ENCODE peak calls at places on chromosomes 2 and 18, in eight cellular contexts. One of them, this sample, is unnamed.
A peak's percentile ranks its signal among the peaks of the same experiment; 100 is the strongest.

GRCh38 chr2:68737717-68738116 is 3.1 kb downstream of the ARHGAP25 start:
- DNase-seq in SJSA1: no peak
- DNase-seq in stomach: no peak
- DNase-seq in cardiac muscle cell: no peak
- DNase-seq in sigmoid colon: no peak
- DNase-seq in HepG2: no peak
- DNase-seq in A549: no peak
- DNase-seq in CD4-positive, CD25-positive, alpha-beta regulatory T cell: no peak
- DNase-seq in this sample: no peak

GRCh38 chr2:20012282-20013060 is at the start of gene MATN3:
- DNase-seq in cardiac muscle cell: peak; percentile 68
- DNase-seq in sigmoid colon: peak; percentile 70
- DNase-seq in stomach: peak; percentile 63
- DNase-seq in HepG2: peak; percentile 68
- DNase-seq in CD4-positive, CD25-positive, alpha-beta regulatory T cell: peak; percentile 2
- DNase-seq in A549: peak; percentile 59
- DNase-seq in SJSA1: peak; percentile 76
- DNase-seq in this sample: no peak

GRCh38 chr2:203532957-203533695 is 2.0 kb downstream of the RAPH1 start:
- DNase-seq in stomach: no peak
- DNase-seq in HepG2: peak; percentile 51
- DNase-seq in sigmoid colon: no peak
- DNase-seq in cardiac muscle cell: peak; percentile 9
- DNase-seq in A549: peak; percentile 10
- DNase-seq in CD4-positive, CD25-positive, alpha-beta regulatory T cell: no peak
- DNase-seq in SJSA1: no peak
- DNase-seq in this sample: no peak

GRCh38 chr18:67104700-67105284 is 411.7 kb downstream of the DSEL start:
- DNase-seq in CD4-positive, CD25-positive, alpha-beta regulatory T cell: no peak
- DNase-seq in HepG2: peak; percentile 55
- DNase-seq in SJSA1: peak; percentile 43
- DNase-seq in A549: peak; percentile 68
- DNase-seq in stomach: peak; percentile 65
- DNase-seq in sigmoid colon: no peak
- DNase-seq in cardiac muscle cell: peak; percentile 76
- DNase-seq in this sample: peak; percentile 50

GRCh38 chr18:53984021-53984420 is 240.4 kb downstream of the MBD2 start:
- DNase-seq in stomach: no peak
- DNase-seq in A549: no peak
- DNase-seq in CD4-positive, CD25-positive, alpha-beta regulatory T cell: no peak
- DNase-seq in HepG2: no peak
- DNase-seq in sigmoid colon: no peak
- DNase-seq in SJSA1: peak; percentile 70
- DNase-seq in cardiac muscle cell: no peak
- DNase-seq in this sample: peak; percentile 22

GRCh38 chr2:118763797-118764196 is 83.7 kb downstream of the EN1 start:
- DNase-seq in HepG2: peak; percentile 8
- DNase-seq in SJSA1: no peak
- DNase-seq in CD4-positive, CD25-positive, alpha-beta regulatory T cell: no peak
- DNase-seq in cardiac muscle cell: peak; percentile 6
- DNase-seq in stomach: no peak
- DNase-seq in A549: peak; percentile 13
- DNase-seq in sigmoid colon: no peak
- DNase-seq in this sample: no peak

GRCh38 chr18:36045241-36045999 is 21.9 kb downstream of the RPRD1A start:
- DNase-seq in cardiac muscle cell: no peak
- DNase-seq in CD4-positive, CD25-positive, alpha-beta regulatory T cell: no peak
- DNase-seq in A549: no peak
- DNase-seq in stomach: no peak
- DNase-seq in sigmoid colon: no peak
- DNase-seq in SJSA1: no peak
- DNase-seq in HepG2: no peak
- DNase-seq in this sample: peak; percentile 46

GRCh38 chr2:197378494-197378972 is 56.3 kb downstream of the SF3B1 start:
- DNase-seq in CD4-positive, CD25-positive, alpha-beta regulatory T cell: peak; percentile 42
- DNase-seq in HepG2: peak; percentile 54
- DNase-seq in A549: peak; percentile 52
- DNase-seq in cardiac muscle cell: peak; percentile 69
- DNase-seq in SJSA1: no peak
- DNase-seq in stomach: peak; percentile 51
- DNase-seq in sigmoid colon: no peak
- DNase-seq in this sample: no peak

GRCh38 chr2:51706220-51706619 is 674.3 kb upstream of the NRXN1 start:
- DNase-seq in SJSA1: no peak
- DNase-seq in cardiac muscle cell: no peak
- DNase-seq in HepG2: no peak
- DNase-seq in stomach: no peak
- DNase-seq in A549: no peak
- DNase-seq in sigmoid colon: no peak
- DNase-seq in CD4-positive, CD25-positive, alpha-beta regulatory T cell: no peak
- DNase-seq in this sample: no peak

GRCh38 chr2:95760839-95761525 is 169.2 kb downstream of the TRIM43 start:
- DNase-seq in A549: peak; percentile 12
- DNase-seq in HepG2: no peak
- DNase-seq in CD4-positive, CD25-positive, alpha-beta regulatory T cell: no peak
- DNase-seq in sigmoid colon: no peak
- DNase-seq in stomach: no peak
- DNase-seq in SJSA1: peak; percentile 84
- DNase-seq in cardiac muscle cell: no peak
- DNase-seq in this sample: peak; percentile 55

GRCh38 chr2:239916205-239917127 is 108.7 kb downstream of the NDUFA10 start:
- DNase-seq in cardiac muscle cell: no peak
- DNase-seq in A549: no peak
- DNase-seq in sigmoid colon: no peak
- DNase-seq in stomach: peak; percentile 45
- DNase-seq in CD4-positive, CD25-positive, alpha-beta regulatory T cell: no peak
- DNase-seq in HepG2: no peak
- DNase-seq in SJSA1: peak; percentile 39
- DNase-seq in this sample: no peak

GRCh38 chr2:37870829-37871228 is 54.3 kb upstream of the RMDN2 start:
- DNase-seq in sigmoid colon: peak; percentile 77
- DNase-seq in SJSA1: no peak
- DNase-seq in stomach: no peak
- DNase-seq in A549: no peak
- DNase-seq in HepG2: no peak
- DNase-seq in cardiac muscle cell: no peak
- DNase-seq in CD4-positive, CD25-positive, alpha-beta regulatory T cell: no peak
- DNase-seq in this sample: peak; percentile 49

GRCh38 chr2:20584045-20584636 is 66.8 kb downstream of the HS1BP3 start:
- DNase-seq in sigmoid colon: no peak
- DNase-seq in CD4-positive, CD25-positive, alpha-beta regulatory T cell: no peak
- DNase-seq in HepG2: no peak
- DNase-seq in SJSA1: no peak
- DNase-seq in stomach: no peak
- DNase-seq in cardiac muscle cell: no peak
- DNase-seq in A549: no peak
- DNase-seq in this sample: no peak

GRCh38 chr2:148071351-148071750 is 50.5 kb downstream of the MBD5 start:
- DNase-seq in sigmoid colon: no peak
- DNase-seq in CD4-positive, CD25-positive, alpha-beta regulatory T cell: no peak
- DNase-seq in A549: no peak
- DNase-seq in stomach: no peak
- DNase-seq in SJSA1: no peak
- DNase-seq in HepG2: no peak
- DNase-seq in cardiac muscle cell: no peak
- DNase-seq in this sample: no peak

GRCh38 chr2:8802741-8803140 is 34.7 kb downstream of the KIDINS220 start:
- DNase-seq in SJSA1: no peak
- DNase-seq in sigmoid colon: no peak
- DNase-seq in A549: no peak
- DNase-seq in cardiac muscle cell: no peak
- DNase-seq in stomach: no peak
- DNase-seq in CD4-positive, CD25-positive, alpha-beta regulatory T cell: no peak
- DNase-seq in HepG2: no peak
- DNase-seq in this sample: no peak

GRCh38 chr18:9643549-9643948 is 29.2 kb upstream of the PPP4R1 start:
- DNase-seq in CD4-positive, CD25-positive, alpha-beta regulatory T cell: no peak
- DNase-seq in stomach: no peak
- DNase-seq in SJSA1: peak; percentile 87
- DNase-seq in cardiac muscle cell: peak; percentile 78
- DNase-seq in A549: peak; percentile 92
- DNase-seq in HepG2: peak; percentile 75
- DNase-seq in sigmoid colon: no peak
- DNase-seq in this sample: no peak

GRCh38 chr18:13400636-13401315 is 182.2 kb downstream of the LDLRAD4 start:
- DNase-seq in HepG2: no peak
- DNase-seq in CD4-positive, CD25-positive, alpha-beta regulatory T cell: no peak
- DNase-seq in SJSA1: no peak
- DNase-seq in A549: no peak
- DNase-seq in stomach: no peak
- DNase-seq in sigmoid colon: no peak
- DNase-seq in cardiac muscle cell: no peak
- DNase-seq in this sample: no peak

GRCh38 chr2:144516417-144516980 is 3.4 kb downstream of the ZEB2 start:
- DNase-seq in HepG2: no peak
- DNase-seq in SJSA1: no peak
- DNase-seq in stomach: no peak
- DNase-seq in sigmoid colon: no peak
- DNase-seq in cardiac muscle cell: no peak
- DNase-seq in CD4-positive, CD25-positive, alpha-beta regulatory T cell: no peak
- DNase-seq in A549: peak; percentile 31
- DNase-seq in this sample: no peak

GRCh38 chr2:235619544-235619943 is 125.7 kb downstream of the AGAP1 start:
- DNase-seq in SJSA1: no peak
- DNase-seq in HepG2: no peak
- DNase-seq in CD4-positive, CD25-positive, alpha-beta regulatory T cell: no peak
- DNase-seq in cardiac muscle cell: no peak
- DNase-seq in sigmoid colon: no peak
- DNase-seq in stomach: no peak
- DNase-seq in A549: no peak
- DNase-seq in this sample: no peak

GRCh38 chr2:27379840-27380625 is 501 bp downstream of the ZNF513 start:
- DNase-seq in A549: peak; percentile 59
- DNase-seq in stomach: peak; percentile 40
- DNase-seq in sigmoid colon: peak; percentile 88
- DNase-seq in CD4-positive, CD25-positive, alpha-beta regulatory T cell: peak; percentile 49
- DNase-seq in SJSA1: peak; percentile 61
- DNase-seq in HepG2: peak; percentile 81
- DNase-seq in cardiac muscle cell: no peak
- DNase-seq in this sample: no peak

GRCh38 chr2:191758420-191759199 is 80.7 kb downstream of the NABP1 start:
- DNase-seq in A549: peak; percentile 77
- DNase-seq in CD4-positive, CD25-positive, alpha-beta regulatory T cell: peak; percentile 18
- DNase-seq in HepG2: peak; percentile 71
- DNase-seq in sigmoid colon: no peak
- DNase-seq in stomach: peak; percentile 58
- DNase-seq in cardiac muscle cell: peak; percentile 59
- DNase-seq in SJSA1: peak; percentile 61
- DNase-seq in this sample: peak; percentile 39

GRCh38 chr18:70636991-70637390 is 348.1 kb downstream of the SOCS6 start:
- DNase-seq in A549: no peak
- DNase-seq in sigmoid colon: no peak
- DNase-seq in cardiac muscle cell: no peak
- DNase-seq in SJSA1: no peak
- DNase-seq in stomach: no peak
- DNase-seq in CD4-positive, CD25-positive, alpha-beta regulatory T cell: no peak
- DNase-seq in HepG2: no peak
- DNase-seq in this sample: no peak

GRCh38 chr2:167955264-167955906 is 292.0 kb downstream of the STK39 start:
- DNase-seq in cardiac muscle cell: peak; percentile 19
- DNase-seq in SJSA1: no peak
- DNase-seq in stomach: no peak
- DNase-seq in HepG2: no peak
- DNase-seq in A549: no peak
- DNase-seq in CD4-positive, CD25-positive, alpha-beta regulatory T cell: no peak
- DNase-seq in sigmoid colon: no peak
- DNase-seq in this sample: no peak
- H3K27ac ChIP-seq in cardiac muscle cell: no peak overlapping the region
- H3K27ac ChIP-seq in SJSA1: no peak overlapping the region
- H3K27ac ChIP-seq in stomach: no peak overlapping the region
- H3K27ac ChIP-seq in HepG2: no peak overlapping the region
- H3K27ac ChIP-seq in A549: no peak overlapping the region
- H3K27ac ChIP-seq in CD4-positive, CD25-positive, alpha-beta regulatory T cell: no peak overlapping the region
- H3K27ac ChIP-seq in sigmoid colon: no peak overlapping the region
- H3K27ac ChIP-seq in this sample: no peak overlapping the region

DNA sequence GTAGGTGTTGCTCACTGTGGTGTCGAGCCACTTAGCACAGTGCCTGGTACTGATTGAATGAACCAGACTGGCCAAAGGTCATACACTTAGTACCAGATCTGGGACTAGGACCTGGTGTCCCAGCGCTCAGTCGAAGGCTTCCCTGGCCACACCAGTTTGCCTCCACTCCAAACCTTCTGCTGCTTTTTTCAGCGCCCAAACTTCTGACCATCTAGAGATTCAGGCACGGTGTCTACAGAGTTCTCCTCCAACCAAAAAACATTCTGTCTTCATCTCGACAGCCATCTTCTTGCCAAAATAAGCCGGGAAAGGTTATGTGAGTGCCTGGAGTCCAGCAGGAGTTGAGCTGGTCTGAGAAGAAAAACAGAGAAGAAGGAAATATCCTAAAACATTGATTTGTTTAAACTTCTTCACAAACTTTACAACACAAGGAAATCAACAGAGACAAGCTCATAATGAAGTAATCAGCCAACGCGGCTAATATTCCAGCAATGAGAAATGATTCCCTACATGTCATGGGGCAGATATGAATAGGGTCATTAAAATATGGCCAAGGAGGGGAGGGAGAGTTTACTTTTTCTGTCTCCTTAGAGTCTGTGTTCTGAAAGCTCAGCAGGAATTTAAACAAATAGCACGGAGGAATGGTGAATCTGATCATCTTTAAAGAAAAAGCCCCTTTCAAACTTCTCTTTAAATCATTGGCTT is 2.3 kb upstream of the GLI2 start:
- DNase-seq in HepG2: no peak
- DNase-seq in CD4-positive, CD25-positive, alpha-beta regulatory T cell: no peak
- DNase-seq in SJSA1: peak; percentile 22
- DNase-seq in A549: no peak
- DNase-seq in sigmoid colon: no peak
- DNase-seq in stomach: peak; percentile 13
- DNase-seq in cardiac muscle cell: no peak
- DNase-seq in this sample: no peak
- H3K27ac ChIP-seq in HepG2: no peak overlapping the region
- H3K27ac ChIP-seq in CD4-positive, CD25-positive, alpha-beta regulatory T cell: no peak overlapping the region
- H3K27ac ChIP-seq in SJSA1: peak overlapping the region; percentile 18
- H3K27ac ChIP-seq in A549: peak overlapping the region; percentile 10
- H3K27ac ChIP-seq in sigmoid colon: peak overlapping the region; percentile 47
- H3K27ac ChIP-seq in stomach: peak overlapping the region; percentile 41
- H3K27ac ChIP-seq in cardiac muscle cell: no peak overlapping the region
- H3K27ac ChIP-seq in this sample: no peak overlapping the region

DNA sequence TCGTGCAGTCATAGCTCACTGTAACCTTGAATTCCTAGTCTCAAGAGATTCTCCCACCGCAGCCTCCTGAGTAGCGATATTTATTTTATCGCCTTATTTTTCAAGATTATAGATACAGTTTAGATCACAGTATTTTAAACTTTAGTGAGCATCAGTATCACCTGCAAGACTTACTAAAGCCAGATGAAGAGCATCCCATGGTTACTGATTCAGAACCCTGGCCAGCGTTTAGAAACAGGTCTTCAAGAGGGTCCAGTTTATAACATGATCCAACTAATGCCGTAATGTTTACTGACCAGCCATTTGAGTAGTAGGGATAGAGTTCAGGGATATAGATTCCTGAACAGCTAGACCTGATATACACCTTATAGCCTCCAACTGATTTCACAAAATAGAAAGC is 146.1 kb downstream of the DCC start:
- DNase-seq in SJSA1: no peak
- DNase-seq in sigmoid colon: no peak
- DNase-seq in CD4-positive, CD25-positive, alpha-beta regulatory T cell: no peak
- DNase-seq in stomach: no peak
- DNase-seq in cardiac muscle cell: peak; percentile 30
- DNase-seq in HepG2: no peak
- DNase-seq in A549: no peak
- DNase-seq in this sample: no peak
- H3K27ac ChIP-seq in SJSA1: no peak overlapping the region
- H3K27ac ChIP-seq in sigmoid colon: no peak overlapping the region
- H3K27ac ChIP-seq in CD4-positive, CD25-positive, alpha-beta regulatory T cell: no peak overlapping the region
- H3K27ac ChIP-seq in stomach: no peak overlapping the region
- H3K27ac ChIP-seq in cardiac muscle cell: no peak overlapping the region
- H3K27ac ChIP-seq in HepG2: no peak overlapping the region
- H3K27ac ChIP-seq in A549: no peak overlapping the region
- H3K27ac ChIP-seq in this sample: no peak overlapping the region

GRCh38 chr2:237254911-237255578 is 158.9 kb downstream of the COL6A3 start:
- DNase-seq in CD4-positive, CD25-positive, alpha-beta regulatory T cell: no peak
- DNase-seq in stomach: no peak
- DNase-seq in HepG2: no peak
- DNase-seq in A549: no peak
- DNase-seq in cardiac muscle cell: no peak
- DNase-seq in SJSA1: peak; percentile 79
- DNase-seq in sigmoid colon: no peak
- DNase-seq in this sample: no peak
- H3K27ac ChIP-seq in CD4-positive, CD25-positive, alpha-beta regulatory T cell: no peak overlapping the region
- H3K27ac ChIP-seq in stomach: peak overlapping the region; percentile 23
- H3K27ac ChIP-seq in HepG2: no peak overlapping the region
- H3K27ac ChIP-seq in A549: peak overlapping the region; percentile 65
- H3K27ac ChIP-seq in cardiac muscle cell: no peak overlapping the region
- H3K27ac ChIP-seq in SJSA1: peak overlapping the region; percentile 80
- H3K27ac ChIP-seq in sigmoid colon: peak overlapping the region; percentile 80
- H3K27ac ChIP-seq in this sample: no peak overlapping the region